ENCODE peak calls at places on chromosomes 4 and X, in seven cellular contexts. M, B, J, K, A, O and W are unnamed samples.

GRCh38 chrX:24443943-24444342 is 21.1 kb upstream of the PDK3 start:
- DNase-seq in M (no peak), B (no peak), J (no peak), K (no peak), A (no peak), O (no peak), W (no peak)

GRCh38 chr4:39814403-39815185 is 116.7 kb downstream of the UBE2K start:
- DNase-seq in M (peak; percentile 34), B (no peak), J (peak; percentile 30), K (no peak), A (no peak), O (peak; percentile 19), W (peak; percentile 14)

GRCh38 chrX:123920065-123920785 is 41.3 kb upstream of the STAG2 start:
- DNase-seq in M (no peak), B (no peak), J (peak; percentile 68), K (peak; percentile 80), A (no peak), O (no peak), W (peak; percentile 9)

GRCh38 chrX:56233682-56234081 is 1.5 kb downstream of the KLF8 start:
- DNase-seq in M (no peak), B (no peak), J (no peak), K (no peak), A (peak; percentile 59), O (peak; percentile 25), W (no peak)

GRCh38 chr4:120218981-120219380 is 152.3 kb upstream of the MAD2L1 start:
- DNase-seq in M (no peak), B (no peak), J (no peak), K (peak; percentile 28), A (no peak), O (no peak), W (no peak)

GRCh38 chr4:73892966-73893365 is 23.8 kb downstream of the CXCL1 start:
- DNase-seq in M (no peak), B (no peak), J (no peak), K (no peak), A (no peak), O (no peak), W (no peak)

GRCh38 chr4:8308144-8308543 is 38.6 kb downstream of the HTRA3 start:
- DNase-seq in M (no peak), B (no peak), J (no peak), K (no peak), A (no peak), O (no peak), W (no peak)

GRCh38 chr4:4871267-4872147 is 12.0 kb downstream of the MSX1 start:
- DNase-seq in M (no peak), B (no peak), J (no peak), K (no peak), A (no peak), O (no peak), W (no peak)

GRCh38 chr4:183912585-183912984 is 7.5 kb downstream of the STOX2 start:
- DNase-seq in M (no peak), B (no peak), J (peak; percentile 26), K (no peak), A (no peak), O (no peak), W (no peak)

GRCh38 chrX:110204986-110205385 is 112.9 kb downstream of the AMMECR1 start:
- DNase-seq in M (no peak), B (no peak), J (no peak), K (peak; percentile 66), A (no peak), O (no peak), W (no peak)

GRCh38 chr4:24279492-24279891 is 304.9 kb downstream of the DHX15 start:
- DNase-seq in M (no peak), B (no peak), J (no peak), K (no peak), A (no peak), O (no peak), W (no peak)